ENCODE peak calls at places on chromosome 17, in nine cellular contexts. One of them, this sample, is unnamed.

GRCh38 chr17:63349478-63350000 is 96.6 kb downstream of the CYB561 start:
- DNase-seq in lung: no peak
- DNase-seq in T-cell: no peak
- DNase-seq in breast epithelium: no peak
- DNase-seq in BJ: peak
- DNase-seq in stimulated activated CD8-positive, alpha-beta memory T cell treated with anti-CD3 and anti-CD28 coated beads, Interleukin-2, amount 100 ng/mL, for 1 hour: no peak
- DNase-seq in effector memory CD4-positive, alpha-beta T cell: no peak
- DNase-seq in WERI-Rb-1: no peak
- DNase-seq in HS-27A: no peak
- DNase-seq in this sample: no peak

GRCh38 chr17:160336-160735 is 21.1 kb downstream of the DOC2B start:
- DNase-seq in BJ: no peak
- DNase-seq in effector memory CD4-positive, alpha-beta T cell: no peak
- DNase-seq in WERI-Rb-1: no peak
- DNase-seq in T-cell: no peak
- DNase-seq in stimulated activated CD8-positive, alpha-beta memory T cell treated with anti-CD3 and anti-CD28 coated beads, Interleukin-2, amount 100 ng/mL, for 1 hour: no peak
- DNase-seq in HS-27A: no peak
- DNase-seq in lung: no peak
- DNase-seq in breast epithelium: no peak
- DNase-seq in this sample: no peak

GRCh38 chr17:43126911-43127290 is 1.7 kb upstream of the BRCA1 start:
- DNase-seq in stimulated activated CD8-positive, alpha-beta memory T cell treated with anti-CD3 and anti-CD28 coated beads, Interleukin-2, amount 100 ng/mL, for 1 hour: no peak
- DNase-seq in breast epithelium: no peak
- DNase-seq in lung: no peak
- DNase-seq in HS-27A: no peak
- DNase-seq in T-cell: no peak
- DNase-seq in effector memory CD4-positive, alpha-beta T cell: no peak
- DNase-seq in BJ: no peak
- DNase-seq in WERI-Rb-1: no peak
- DNase-seq in this sample: no peak

GRCh38 chr17:7220593-7221280 is 999 bp downstream of the ACADVL start:
- DNase-seq in WERI-Rb-1: peak
- DNase-seq in BJ: no peak
- DNase-seq in lung: peak
- DNase-seq in effector memory CD4-positive, alpha-beta T cell: peak
- DNase-seq in T-cell: peak
- DNase-seq in stimulated activated CD8-positive, alpha-beta memory T cell treated with anti-CD3 and anti-CD28 coated beads, Interleukin-2, amount 100 ng/mL, for 1 hour: no peak
- DNase-seq in HS-27A: no peak
- DNase-seq in breast epithelium: no peak
- DNase-seq in this sample: no peak

GRCh38 chr17:45172541-45173286 is 11.0 kb downstream of the HEXIM2 start:
- DNase-seq in WERI-Rb-1: peak
- DNase-seq in HS-27A: no peak
- DNase-seq in T-cell: peak
- DNase-seq in breast epithelium: peak
- DNase-seq in effector memory CD4-positive, alpha-beta T cell: no peak
- DNase-seq in lung: peak
- DNase-seq in stimulated activated CD8-positive, alpha-beta memory T cell treated with anti-CD3 and anti-CD28 coated beads, Interleukin-2, amount 100 ng/mL, for 1 hour: no peak
- DNase-seq in BJ: peak
- DNase-seq in this sample: no peak

GRCh38 chr17:6523330-6523729 is 33.0 kb downstream of the PITPNM3 start:
- DNase-seq in effector memory CD4-positive, alpha-beta T cell: no peak
- DNase-seq in WERI-Rb-1: no peak
- DNase-seq in T-cell: no peak
- DNase-seq in breast epithelium: no peak
- DNase-seq in BJ: no peak
- DNase-seq in stimulated activated CD8-positive, alpha-beta memory T cell treated with anti-CD3 and anti-CD28 coated beads, Interleukin-2, amount 100 ng/mL, for 1 hour: no peak
- DNase-seq in lung: no peak
- DNase-seq in HS-27A: no peak
- DNase-seq in this sample: no peak

GRCh38 chr17:48626470-48627241 is 498 bp upstream of the HOXB9 start:
- DNase-seq in effector memory CD4-positive, alpha-beta T cell: no peak
- DNase-seq in stimulated activated CD8-positive, alpha-beta memory T cell treated with anti-CD3 and anti-CD28 coated beads, Interleukin-2, amount 100 ng/mL, for 1 hour: no peak
- DNase-seq in WERI-Rb-1: no peak
- DNase-seq in lung: no peak
- DNase-seq in HS-27A: no peak
- DNase-seq in T-cell: no peak
- DNase-seq in BJ: no peak
- DNase-seq in breast epithelium: no peak
- DNase-seq in this sample: no peak

GRCh38 chr17:45771473-45771959 is 12.6 kb upstream of the CRHR1 start:
- DNase-seq in WERI-Rb-1: peak
- DNase-seq in effector memory CD4-positive, alpha-beta T cell: no peak
- DNase-seq in BJ: no peak
- DNase-seq in T-cell: no peak
- DNase-seq in HS-27A: no peak
- DNase-seq in stimulated activated CD8-positive, alpha-beta memory T cell treated with anti-CD3 and anti-CD28 coated beads, Interleukin-2, amount 100 ng/mL, for 1 hour: no peak
- DNase-seq in lung: no peak
- DNase-seq in breast epithelium: no peak
- DNase-seq in this sample: no peak

GRCh38 chr17:37570527-37571093 is 38.6 kb downstream of the SYNRG start:
- DNase-seq in BJ: no peak
- DNase-seq in effector memory CD4-positive, alpha-beta T cell: no peak
- DNase-seq in T-cell: no peak
- DNase-seq in WERI-Rb-1: peak
- DNase-seq in stimulated activated CD8-positive, alpha-beta memory T cell treated with anti-CD3 and anti-CD28 coated beads, Interleukin-2, amount 100 ng/mL, for 1 hour: no peak
- DNase-seq in breast epithelium: no peak
- DNase-seq in lung: peak
- DNase-seq in HS-27A: peak
- DNase-seq in this sample: peak

GRCh38 chr17:65389426-65389825 is 172.0 kb downstream of the AXIN2 start:
- DNase-seq in T-cell: no peak
- DNase-seq in BJ: peak
- DNase-seq in lung: no peak
- DNase-seq in effector memory CD4-positive, alpha-beta T cell: no peak
- DNase-seq in breast epithelium: no peak
- DNase-seq in HS-27A: no peak
- DNase-seq in stimulated activated CD8-positive, alpha-beta memory T cell treated with anti-CD3 and anti-CD28 coated beads, Interleukin-2, amount 100 ng/mL, for 1 hour: no peak
- DNase-seq in WERI-Rb-1: no peak
- DNase-seq in this sample: no peak

GRCh38 chr17:43020789-43021738 is 1.1 kb downstream of the VAT1 start:
- DNase-seq in stimulated activated CD8-positive, alpha-beta memory T cell treated with anti-CD3 and anti-CD28 coated beads, Interleukin-2, amount 100 ng/mL, for 1 hour: no peak
- DNase-seq in lung: peak
- DNase-seq in HS-27A: no peak
- DNase-seq in breast epithelium: peak
- DNase-seq in T-cell: no peak
- DNase-seq in WERI-Rb-1: peak
- DNase-seq in effector memory CD4-positive, alpha-beta T cell: no peak
- DNase-seq in BJ: no peak
- DNase-seq in this sample: no peak

This sample was measured in pulmonary artery endothelial cell.